ENCODE peak calls at places on chromosome 7, in eight cellular contexts. B is transverse colon; V is cardiac fibroblast; H is astrocyte of the cerebellum; U is neural progenitor cell; W is epithelial cell of esophagus; Y is OCI-LY7; L is CD8-positive, alpha-beta T cell. R is an unnamed sample.
A peak's percentile ranks its signal among the peaks of the same experiment; 100 is the strongest.

GRCh38 chr7:100859856-100860255 is 7.3 kb upstream of the TRIP6 start:
- DNase-seq in B (no peak), V (no peak), H (no peak), U (no peak), W (no peak), Y (no peak), L (no peak), R (no peak)

GRCh38 chr7:158018971-158019645 is 568.5 kb downstream of the PTPRN2 start:
- DNase-seq in B (no peak), V (no peak), H (no peak), U (no peak), W (no peak), Y (no peak), L (no peak), R (no peak)

GRCh38 chr7:8295638-8296361 is 33.8 kb upstream of the ICA1 start:
- DNase-seq in B (peak; percentile 23), V (peak; percentile 85), H (peak; percentile 85), U (peak; percentile 88), W (peak; percentile 87), Y (peak; percentile 79), L (no peak), R (peak; percentile 72)

GRCh38 chr7:98878365-98879197 is at the start of gene TRRAP:
- DNase-seq in B (peak; percentile 72), V (peak; percentile 83), H (peak; percentile 32), U (peak; percentile 92), W (peak; percentile 71), Y (peak; percentile 85), L (peak; percentile 56), R (peak; percentile 89)

GRCh38 chr7:78770422-78771410 is 682.8 kb downstream of the MAGI2 start:
- DNase-seq in B (no peak), V (no peak), H (no peak), U (peak; percentile 37), W (peak; percentile 16), Y (no peak), L (no peak), R (no peak)

GRCh38 chr7:4468320-4469102 is 213.6 kb upstream of the FOXK1 start:
- DNase-seq in B (no peak), V (no peak), H (no peak), U (no peak), W (no peak), Y (no peak), L (no peak), R (no peak)

GRCh38 chr7:126426652-126427051 is 826.1 kb downstream of the GRM8 start:
- DNase-seq in B (no peak), V (no peak), H (no peak), U (no peak), W (no peak), Y (no peak), L (no peak), R (no peak)

GRCh38 chr7:101936612-101937231 is 119.3 kb downstream of the CUX1 start:
- DNase-seq in B (peak; percentile 71), V (peak; percentile 70), H (no peak), U (peak; percentile 47), W (peak; percentile 64), Y (peak; percentile 27), L (no peak), R (no peak)

GRCh38 chr7:17679427-17679826 is 260.9 kb downstream of the SNX13 start:
- DNase-seq in B (no peak), V (peak; percentile 61), H (no peak), U (peak; percentile 40), W (no peak), Y (no peak), L (no peak), R (no peak)

GRCh38 chr7:17682586-17682985 is 257.7 kb downstream of the SNX13 start:
- DNase-seq in B (no peak), V (peak; percentile 20), H (no peak), U (no peak), W (peak; percentile 48), Y (no peak), L (no peak), R (no peak)

GRCh38 chr7:17680026-17680425 is 260.3 kb downstream of the SNX13 start:
- DNase-seq in B (peak; percentile 29), V (peak; percentile 95), H (peak; percentile 73), U (peak; percentile 73), W (peak; percentile 93), Y (no peak), L (no peak), R (no peak)

GRCh38 chr7:17681965-17682364 is 258.3 kb downstream of the SNX13 start:
- DNase-seq in B (no peak), V (peak; percentile 42), H (no peak), U (no peak), W (no peak), Y (no peak), L (no peak), R (no peak)

GRCh38 chr7:17680943-17681351 is 259.3 kb downstream of the SNX13 start:
- DNase-seq in B (no peak), V (peak; percentile 69), H (no peak), U (peak; percentile 11), W (peak; percentile 54), Y (peak; percentile 25), L (no peak), R (no peak)
- TF ChIP-seq CTCF in B (peak; percentile 65), V (peak; percentile 19), H (no peak), U (peak; percentile 62), W (peak; percentile 34), Y (peak; percentile 76), L (peak; percentile 75), R (peak; percentile 34)

GRCh38 chr7:129613016-129613337 is 1.5 kb downstream of the NRF1 start:
- DNase-seq in B (no peak), V (no peak), H (no peak), U (no peak), W (no peak), Y (no peak), L (no peak), R (no peak)

GRCh38 chr7:129610709-129611245 is 743 bp upstream of the NRF1 start:
- DNase-seq in B (no peak), V (no peak), H (no peak), U (peak; percentile 52), W (no peak), Y (no peak), L (no peak), R (no peak)

GRCh38 chr7:129612112-129613015 is 844 bp downstream of the NRF1 start:
- DNase-seq in B (peak; percentile 49), V (peak; percentile 61), H (peak; percentile 19), U (peak; percentile 48), W (peak; percentile 50), Y (peak; percentile 59), L (no peak), R (no peak)

GRCh38 chr7:129609666-129610065 is 1.9 kb upstream of the NRF1 start:
- DNase-seq in B (no peak), V (no peak), H (no peak), U (no peak), W (no peak), Y (no peak), L (no peak), R (no peak)

GRCh38 chr7:129611246-129612111 is at the start of gene NRF1:
- DNase-seq in B (peak; percentile 91), V (peak; percentile 95), H (peak; percentile 73), U (peak; percentile 96), W (peak; percentile 95), Y (peak; percentile 91), L (peak; percentile 82), R (peak; percentile 88)
- TF ChIP-seq CTCF in B (no peak), V (peak; percentile 6), H (no peak), U (no peak), W (no peak), Y (no peak), L (no peak), R (no peak)

DNA sequence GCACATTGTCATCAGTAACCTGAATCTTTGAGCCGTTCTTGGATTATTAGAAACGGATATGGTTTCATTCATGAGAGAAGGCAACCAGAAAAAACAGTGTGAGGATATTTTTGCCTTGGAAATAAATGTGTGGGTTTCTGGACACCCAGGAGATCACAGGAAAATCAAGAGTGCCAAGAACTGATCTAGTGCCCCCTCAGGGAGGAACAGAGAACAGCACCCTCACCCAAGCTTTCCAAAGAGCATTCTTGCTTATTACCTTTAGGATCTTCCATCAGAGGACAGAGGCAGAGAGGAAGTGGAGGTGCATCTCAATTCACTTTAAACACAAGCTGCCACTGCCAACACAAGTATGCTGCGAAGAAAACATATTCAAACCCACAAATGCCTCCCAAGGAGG is 851.5 kb upstream of the COBL start:
- DNase-seq in B (no peak), V (no peak), H (no peak), U (peak; percentile 37), W (no peak), Y (peak; percentile 1), L (no peak), R (no peak)
- TF ChIP-seq CTCF in B (peak; percentile 11), V (no peak), H (peak; percentile 26), U (peak; percentile 64), W (no peak), Y (peak; percentile 59), L (no peak), R (no peak)

GRCh38 chr7:11668727-11669126 is 163.3 kb downstream of the THSD7A start:
- DNase-seq in B (no peak), V (no peak), H (no peak), U (no peak), W (no peak), Y (no peak), L (no peak), R (no peak)
- TF ChIP-seq CTCF in B (no peak), V (no peak), H (no peak), U (no peak), W (no peak), Y (no peak), L (no peak), R (no peak)

GRCh38 chr7:24910551-24911212 is 69.3 kb downstream of the OSBPL3 start:
- DNase-seq in B (no peak), V (no peak), H (no peak), U (no peak), W (no peak), Y (no peak), L (no peak), R (no peak)

GRCh38 chr7:24908757-24909156 is 71.2 kb downstream of the OSBPL3 start:
- DNase-seq in B (no peak), V (no peak), H (no peak), U (no peak), W (no peak), Y (no peak), L (no peak), R (no peak)

GRCh38 chr7:24905996-24906770 is 73.8 kb downstream of the OSBPL3 start:
- DNase-seq in B (no peak), V (no peak), H (no peak), U (no peak), W (peak; percentile 83), Y (no peak), L (no peak), R (no peak)

GRCh38 chr7:24907311-24907886 is 72.6 kb downstream of the OSBPL3 start:
- DNase-seq in B (no peak), V (peak; percentile 43), H (no peak), U (no peak), W (peak; percentile 83), Y (no peak), L (no peak), R (no peak)

DNA sequence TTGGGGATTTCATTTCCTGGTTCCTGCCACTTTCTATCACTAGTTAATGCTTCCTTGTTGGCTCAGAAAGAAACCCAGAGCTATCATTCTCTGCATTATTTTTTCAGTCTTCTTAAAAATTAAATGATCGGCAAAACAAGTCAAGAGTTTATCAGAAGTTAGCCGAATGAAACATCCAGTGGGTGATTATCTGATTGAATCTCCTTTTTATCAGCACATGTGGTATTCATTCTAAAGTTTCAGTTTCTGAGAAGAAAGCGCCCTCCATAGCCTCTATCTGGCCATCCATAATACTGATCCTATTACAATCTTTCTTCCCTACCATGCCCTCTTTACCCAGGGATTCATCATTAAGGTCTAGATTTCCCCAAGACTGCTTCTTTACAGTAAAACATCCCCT is 71.8 kb downstream of the OSBPL3 start:
- DNase-seq in B (no peak), V (no peak), H (no peak), U (no peak), W (no peak), Y (no peak), L (no peak), R (no peak)
- TF ChIP-seq CTCF in B (no peak), V (no peak), H (no peak), U (no peak), W (no peak), Y (no peak), L (no peak), R (no peak)

R was measured in GM10248.